ENCODE peak calls at places on chromosome 1, in seven cellular contexts. G is GF-D8; Q is stimulated activated CD8-positive, alpha-beta memory T cell treated with anti-CD3 and anti-CD28 coated beads, Interleukin-2, amount 100 ng/mL, for 48 hours; V is AG09319; X is anterior cingulate cortex; H is H1; M is mucosa of gallbladder. B is an unnamed sample.

GRCh38 chr1:192311281-192311680 is 5.5 kb upstream of the RGS21 start:
- DNase-seq in Q (no peak), X (no peak), G (peak; percentile 3), M (no peak), V (no peak), H (no peak), B (peak; percentile 6)

GRCh38 chr1:236150291-236150940 is 8.1 kb downstream of the GPR137B start:
- DNase-seq in M (no peak), X (no peak), H (no peak), Q (no peak), V (no peak), G (no peak), B (no peak)

GRCh38 chr1:200381256-200381980 is 28.4 kb downstream of the ZNF281 start:
- DNase-seq in G (no peak), X (no peak), H (no peak), Q (no peak), M (no peak), V (no peak), B (no peak)

GRCh38 chr1:65681101-65681500 is 111.6 kb upstream of the PDE4B start:
- DNase-seq in G (no peak), V (no peak), X (no peak), Q (no peak), H (no peak), M (no peak), B (no peak)

GRCh38 chr1:212040629-212041028 is 5.1 kb downstream of the DTL start:
- DNase-seq in M (no peak), V (no peak), Q (no peak), X (no peak), H (no peak), G (no peak), B (no peak)

GRCh38 chr1:33047839-33048305 is 11.2 kb upstream of the AK2 start:
- DNase-seq in H (no peak), V (no peak), G (no peak), X (no peak), Q (no peak), M (peak; percentile 15), B (no peak)

GRCh38 chr1:37633040-37633949 is 1.4 kb downstream of the RSPO1 start:
- DNase-seq in H (peak; percentile 54), M (no peak), X (no peak), Q (no peak), G (no peak), V (no peak), B (no peak)

GRCh38 chr1:155794605-155795265 is 62.3 kb downstream of the GON4L start:
- DNase-seq in H (no peak), V (no peak), Q (no peak), X (no peak), G (no peak), M (no peak), B (no peak)

GRCh38 chr1:9321480-9321849 is 28.8 kb downstream of the SPSB1 start:
- DNase-seq in Q (no peak), V (no peak), G (no peak), M (no peak), X (no peak), H (no peak), B (no peak)

GRCh38 chr1:3814065-3814464 is 17.8 kb upstream of the LRRC47 start:
- DNase-seq in Q (no peak), M (no peak), G (no peak), V (no peak), X (no peak), H (no peak), B (no peak)

GRCh38 chr1:76891931-76892330 is 24.7 kb downstream of the ST6GALNAC5 start:
- DNase-seq in H (no peak), Q (no peak), G (peak; percentile 36), X (no peak), M (no peak), V (no peak), B (no peak)

GRCh38 chr1:25724986-25725385 is 75.0 kb upstream of the SELENON start:
- DNase-seq in X (no peak), G (no peak), M (no peak), H (no peak), V (no peak), Q (no peak), B (peak; percentile 73)

GRCh38 chr1:61184035-61184713 is 101.8 kb downstream of the NFIA start:
- DNase-seq in X (peak; percentile 87), Q (no peak), H (no peak), G (no peak), V (peak; percentile 57), M (peak; percentile 94), B (no peak)

GRCh38 chr1:58983159-58983558 is 199.3 kb upstream of the JUN start:
- DNase-seq in M (no peak), X (no peak), Q (no peak), G (no peak), V (no peak), H (no peak), B (no peak)

GRCh38 chr1:58649555-58649954 is 50.3 kb downstream of the MYSM1 start:
- DNase-seq in G (no peak), Q (no peak), V (no peak), H (no peak), X (no peak), M (no peak), B (no peak)

GRCh38 chr1:170010443-170010842 is 64.1 kb downstream of the KIFAP3 start:
- DNase-seq in V (peak; percentile 31), H (no peak), Q (no peak), M (peak; percentile 16), X (no peak), G (no peak), B (peak; percentile 15)

B was measured in NT2/D1.